ENCODE peak calls at places on chromosomes 12 and 14, in five cellular contexts. One of them, this sample, is unnamed.
A peak's percentile ranks its signal among the peaks of the same experiment; 100 is the strongest.

GRCh38 chr14:92914087-92914656 is 8.8 kb upstream of the CHGA start:
- DNase-seq in KG1: no peak
- DNase-seq in naive thymus-derived CD8-positive, alpha-beta T cell: peak; percentile 62
- DNase-seq in fibroblast of lung: peak; percentile 5
- DNase-seq in HT1080: peak; percentile 28
- DNase-seq in this sample: no peak

GRCh38 chr12:11545438-11546330 is 103.8 kb upstream of the ETV6 start:
- DNase-seq in KG1: no peak
- DNase-seq in fibroblast of lung: no peak
- DNase-seq in naive thymus-derived CD8-positive, alpha-beta T cell: peak; percentile 85
- DNase-seq in HT1080: peak; percentile 39
- DNase-seq in this sample: no peak

GRCh38 chr14:71525663-71526246 is 406.5 kb upstream of the RGS6 start:
- DNase-seq in fibroblast of lung: no peak
- DNase-seq in naive thymus-derived CD8-positive, alpha-beta T cell: no peak
- DNase-seq in KG1: no peak
- DNase-seq in HT1080: no peak
- DNase-seq in this sample: no peak

GRCh38 chr12:23029185-23029584 is 404.2 kb downstream of the ETNK1 start:
- DNase-seq in KG1: no peak
- DNase-seq in naive thymus-derived CD8-positive, alpha-beta T cell: no peak
- DNase-seq in fibroblast of lung: no peak
- DNase-seq in HT1080: no peak
- DNase-seq in this sample: no peak

GRCh38 chr12:109157986-109158385 is 41.6 kb downstream of the ACACB start:
- DNase-seq in HT1080: no peak
- DNase-seq in KG1: no peak
- DNase-seq in naive thymus-derived CD8-positive, alpha-beta T cell: no peak
- DNase-seq in fibroblast of lung: no peak
- DNase-seq in this sample: no peak

GRCh38 chr12:110501378-110501721 is 561 bp downstream of the VPS29 start:
- DNase-seq in HT1080: peak; percentile 55
- DNase-seq in naive thymus-derived CD8-positive, alpha-beta T cell: no peak
- DNase-seq in KG1: no peak
- DNase-seq in fibroblast of lung: peak; percentile 36
- DNase-seq in this sample: peak; percentile 37

GRCh38 chr14:96001866-96002510 is 37.2 kb upstream of the C14orf132 start:
- DNase-seq in HT1080: peak; percentile 8
- DNase-seq in fibroblast of lung: peak; percentile 5
- DNase-seq in KG1: no peak
- DNase-seq in naive thymus-derived CD8-positive, alpha-beta T cell: no peak
- DNase-seq in this sample: no peak

GRCh38 chr12:67645571-67645970 is 3.0 kb upstream of the DYRK2 start:
- DNase-seq in naive thymus-derived CD8-positive, alpha-beta T cell: no peak
- DNase-seq in KG1: no peak
- DNase-seq in HT1080: no peak
- DNase-seq in fibroblast of lung: peak; percentile 20
- DNase-seq in this sample: no peak

GRCh38 chr12:84813780-84814663 is 98.6 kb downstream of the SLC6A15 start:
- DNase-seq in HT1080: no peak
- DNase-seq in KG1: no peak
- DNase-seq in naive thymus-derived CD8-positive, alpha-beta T cell: no peak
- DNase-seq in fibroblast of lung: no peak
- DNase-seq in this sample: no peak

GRCh38 chr14:31084385-31084784 is 58.2 kb upstream of the STRN3 start:
- DNase-seq in fibroblast of lung: no peak
- DNase-seq in KG1: no peak
- DNase-seq in naive thymus-derived CD8-positive, alpha-beta T cell: no peak
- DNase-seq in HT1080: no peak
- DNase-seq in this sample: no peak

GRCh38 chr12:90922068-90922743 is 32.8 kb downstream of the CCER1 start:
- DNase-seq in fibroblast of lung: peak; percentile 89
- DNase-seq in HT1080: no peak
- DNase-seq in naive thymus-derived CD8-positive, alpha-beta T cell: no peak
- DNase-seq in KG1: no peak
- DNase-seq in this sample: no peak

GRCh38 chr12:124469193-124469888 is 98.1 kb downstream of the NCOR2 start:
- DNase-seq in HT1080: peak; percentile 32
- DNase-seq in KG1: no peak
- DNase-seq in fibroblast of lung: peak; percentile 18
- DNase-seq in naive thymus-derived CD8-positive, alpha-beta T cell: no peak
- DNase-seq in this sample: no peak

GRCh38 chr12:3698218-3698974 is 54.5 kb downstream of the CRACR2A start:
- DNase-seq in HT1080: peak; percentile 95
- DNase-seq in KG1: no peak
- DNase-seq in fibroblast of lung: peak; percentile 87
- DNase-seq in naive thymus-derived CD8-positive, alpha-beta T cell: no peak
- DNase-seq in this sample: no peak

GRCh38 chr14:33676135-33676566 is 274.7 kb downstream of the EGLN3 start:
- DNase-seq in KG1: no peak
- DNase-seq in fibroblast of lung: peak; percentile 54
- DNase-seq in HT1080: peak; percentile 61
- DNase-seq in naive thymus-derived CD8-positive, alpha-beta T cell: no peak
- DNase-seq in this sample: peak; percentile 71

GRCh38 chr14:32432813-32433538 is 103.9 kb downstream of the AKAP6 start:
- DNase-seq in fibroblast of lung: no peak
- DNase-seq in KG1: no peak
- DNase-seq in HT1080: no peak
- DNase-seq in naive thymus-derived CD8-positive, alpha-beta T cell: no peak
- DNase-seq in this sample: no peak

GRCh38 chr12:47885012-47885501 is 19.7 kb downstream of the VDR start:
- DNase-seq in naive thymus-derived CD8-positive, alpha-beta T cell: no peak
- DNase-seq in fibroblast of lung: no peak
- DNase-seq in HT1080: no peak
- DNase-seq in KG1: no peak
- DNase-seq in this sample: no peak

GRCh38 chr12:11965258-11965910 is 105.4 kb upstream of the BCL2L14 start:
- DNase-seq in HT1080: no peak
- DNase-seq in naive thymus-derived CD8-positive, alpha-beta T cell: no peak
- DNase-seq in KG1: no peak
- DNase-seq in fibroblast of lung: no peak
- DNase-seq in this sample: no peak

GRCh38 chr14:52043690-52044089 is 25.2 kb downstream of the NID2 start:
- DNase-seq in fibroblast of lung: no peak
- DNase-seq in HT1080: peak; percentile 43
- DNase-seq in KG1: no peak
- DNase-seq in naive thymus-derived CD8-positive, alpha-beta T cell: no peak
- DNase-seq in this sample: no peak

GRCh38 chr14:105055736-105056302 is 9.4 kb downstream of the GPR132 start:
- DNase-seq in KG1: no peak
- DNase-seq in fibroblast of lung: no peak
- DNase-seq in naive thymus-derived CD8-positive, alpha-beta T cell: peak; percentile 50
- DNase-seq in HT1080: no peak
- DNase-seq in this sample: no peak

GRCh38 chr12:4477133-4477532 is 31.5 kb upstream of the FGF6 start:
- DNase-seq in KG1: no peak
- DNase-seq in naive thymus-derived CD8-positive, alpha-beta T cell: no peak
- DNase-seq in fibroblast of lung: no peak
- DNase-seq in HT1080: no peak
- DNase-seq in this sample: no peak

GRCh38 chr14:95198320-95198719 is 41.0 kb upstream of the DICER1 start:
- DNase-seq in naive thymus-derived CD8-positive, alpha-beta T cell: no peak
- DNase-seq in KG1: no peak
- DNase-seq in fibroblast of lung: no peak
- DNase-seq in HT1080: no peak
- DNase-seq in this sample: no peak

This sample was measured in RWPE2.